ENCODE peak calls at places on chromosome 14, in ten cellular contexts. Y is immature natural killer cell; Q is nucleus accumbens; F is AML-193; C is H54; J is CD8-positive, alpha-beta T cell; I is endodermal cell; P is activated CD4-positive, alpha-beta T cell treated with anti-CD3 and anti-CD28 coated beads, Interleukin-2, amount 50 U/mL, for 24 hours; G is RKO; N is sigmoid colon. H is an unnamed sample.

GRCh38 chr14:99481745-99482099 is 513 bp downstream of the CCNK start:
- DNase-seq in Y (no peak), Q (no peak), F (peak), C (no peak), J (peak), I (no peak), P (no peak), G (peak), N (no peak), H (no peak)

GRCh38 chr14:90760591-90761316 is 55.5 kb downstream of the TTC7B start:
- DNase-seq in Y (no peak), Q (no peak), F (peak), C (peak), J (no peak), I (peak), P (no peak), G (peak), N (no peak), H (no peak)

GRCh38 chr14:83520837-83521236 is 1987.2 kb upstream of the SEL1L start:
- DNase-seq in Y (no peak), Q (no peak), F (no peak), C (no peak), J (no peak), I (no peak), P (no peak), G (no peak), N (no peak), H (no peak)

GRCh38 chr14:51368721-51369163 is 128.7 kb downstream of the TMX1 start:
- DNase-seq in Y (no peak), Q (no peak), F (no peak), C (peak), J (no peak), I (no peak), P (no peak), G (no peak), N (no peak), H (no peak)

GRCh38 chr14:33781267-33781666 is 169.6 kb downstream of the EGLN3 start:
- DNase-seq in Y (no peak), Q (no peak), F (no peak), C (no peak), J (no peak), I (no peak), P (no peak), G (no peak), N (no peak), H (no peak)

GRCh38 chr14:97776890-97777564 is 979.8 kb downstream of the VRK1 start:
- DNase-seq in Y (no peak), Q (no peak), F (no peak), C (no peak), J (no peak), I (no peak), P (no peak), G (no peak), N (no peak), H (no peak)

GRCh38 chr14:100213956-100214767 is 24.8 kb upstream of the YY1 start:
- DNase-seq in Y (peak), Q (no peak), F (peak), C (peak), J (peak), I (peak), P (peak), G (peak), N (peak), H (peak)

GRCh38 chr14:104135121-104135903 is 3.1 kb upstream of the KIF26A start:
- DNase-seq in Y (no peak), Q (no peak), F (no peak), C (peak), J (no peak), I (peak), P (no peak), G (peak), N (no peak), H (no peak)

GRCh38 chr14:70804556-70805162 is 4.7 kb downstream of the MAP3K9 start:
- DNase-seq in Y (no peak), Q (no peak), F (no peak), C (no peak), J (no peak), I (no peak), P (no peak), G (peak), N (no peak), H (no peak)

GRCh38 chr14:72636871-72637270 is 257.0 kb downstream of the DPF3 start:
- DNase-seq in Y (no peak), Q (no peak), F (no peak), C (no peak), J (no peak), I (no peak), P (no peak), G (no peak), N (no peak), H (no peak)

GRCh38 chr14:21024668-21025373 is at the start of gene NDRG2:
- DNase-seq in Y (peak), Q (peak), F (no peak), C (peak), J (peak), I (peak), P (peak), G (no peak), N (peak), H (peak)

GRCh38 chr14:62187265-62187664 is 425.0 kb downstream of the SNAPC1 start:
- DNase-seq in Y (no peak), Q (no peak), F (no peak), C (no peak), J (no peak), I (peak), P (no peak), G (no peak), N (no peak), H (no peak)

GRCh38 chr14:62126885-62127478 is 364.8 kb downstream of the SNAPC1 start:
- DNase-seq in Y (peak), Q (no peak), F (peak), C (no peak), J (no peak), I (no peak), P (peak), G (peak), N (no peak), H (no peak)

GRCh38 chr14:70188292-70188607 is 501 bp downstream of the SLC8A3 start:
- DNase-seq in Y (peak), Q (no peak), F (no peak), C (no peak), J (no peak), I (no peak), P (no peak), G (no peak), N (no peak), H (no peak)

GRCh38 chr14:58171090-58171489 is 19.1 kb upstream of the ARMH4 start:
- DNase-seq in Y (peak), Q (no peak), F (peak), C (peak), J (no peak), I (peak), P (peak), G (peak), N (peak), H (peak)